ENCODE peak calls at places on chromosomes 16 and 17, in ten cellular contexts. One of them, this sample, is unnamed.

GRCh38 chr17:51803161-51803560 is 355.4 kb downstream of the CA10 start:
- DNase-seq in osteocyte: no peak
- DNase-seq in CD4-positive, alpha-beta T cell: no peak
- DNase-seq in A549: no peak
- DNase-seq in AG09309: no peak
- DNase-seq in lower leg skin: no peak
- DNase-seq in transverse colon: no peak
- DNase-seq in mucosa of descending colon: no peak
- DNase-seq in thoracic aorta: no peak
- DNase-seq in DND-41: no peak
- DNase-seq in this sample: no peak

GRCh38 chr16:29007865-29008593 is 23.2 kb downstream of the LAT start:
- DNase-seq in osteocyte: no peak
- DNase-seq in transverse colon: no peak
- DNase-seq in AG09309: no peak
- DNase-seq in thoracic aorta: no peak
- DNase-seq in mucosa of descending colon: no peak
- DNase-seq in A549: no peak
- DNase-seq in CD4-positive, alpha-beta T cell: peak
- DNase-seq in lower leg skin: no peak
- DNase-seq in DND-41: peak
- DNase-seq in this sample: no peak

GRCh38 chr16:1870365-1871082 is 1.4 kb downstream of the MEIOB start:
- DNase-seq in DND-41: no peak
- DNase-seq in A549: peak
- DNase-seq in osteocyte: no peak
- DNase-seq in AG09309: peak
- DNase-seq in thoracic aorta: no peak
- DNase-seq in transverse colon: no peak
- DNase-seq in CD4-positive, alpha-beta T cell: no peak
- DNase-seq in mucosa of descending colon: no peak
- DNase-seq in lower leg skin: no peak
- DNase-seq in this sample: no peak

GRCh38 chr17:42924891-42925290 is 24.3 kb downstream of the G6PC1 start:
- DNase-seq in A549: no peak
- DNase-seq in DND-41: no peak
- DNase-seq in osteocyte: no peak
- DNase-seq in thoracic aorta: no peak
- DNase-seq in transverse colon: no peak
- DNase-seq in lower leg skin: no peak
- DNase-seq in mucosa of descending colon: no peak
- DNase-seq in AG09309: no peak
- DNase-seq in CD4-positive, alpha-beta T cell: no peak
- DNase-seq in this sample: no peak

GRCh38 chr17:2693561-2694380 is 17.8 kb downstream of the CLUH start:
- DNase-seq in AG09309: no peak
- DNase-seq in A549: no peak
- DNase-seq in osteocyte: peak
- DNase-seq in DND-41: no peak
- DNase-seq in transverse colon: peak
- DNase-seq in thoracic aorta: no peak
- DNase-seq in mucosa of descending colon: peak
- DNase-seq in lower leg skin: peak
- DNase-seq in CD4-positive, alpha-beta T cell: no peak
- DNase-seq in this sample: peak

GRCh38 chr16:3170440-3171180 is 17.4 kb upstream of the OR1F1 start:
- DNase-seq in CD4-positive, alpha-beta T cell: no peak
- DNase-seq in thoracic aorta: no peak
- DNase-seq in A549: no peak
- DNase-seq in mucosa of descending colon: no peak
- DNase-seq in transverse colon: no peak
- DNase-seq in osteocyte: no peak
- DNase-seq in lower leg skin: no peak
- DNase-seq in DND-41: no peak
- DNase-seq in AG09309: no peak
- DNase-seq in this sample: no peak

GRCh38 chr17:79926308-79927135 is 87.3 kb upstream of the CBX4 start:
- DNase-seq in mucosa of descending colon: no peak
- DNase-seq in lower leg skin: no peak
- DNase-seq in thoracic aorta: no peak
- DNase-seq in transverse colon: no peak
- DNase-seq in osteocyte: no peak
- DNase-seq in CD4-positive, alpha-beta T cell: no peak
- DNase-seq in AG09309: no peak
- DNase-seq in DND-41: peak
- DNase-seq in A549: no peak
- DNase-seq in this sample: no peak

GRCh38 chr17:57898487-57899311 is 48.9 kb upstream of the MRPS23 start:
- DNase-seq in CD4-positive, alpha-beta T cell: no peak
- DNase-seq in osteocyte: peak
- DNase-seq in mucosa of descending colon: peak
- DNase-seq in lower leg skin: peak
- DNase-seq in thoracic aorta: no peak
- DNase-seq in transverse colon: peak
- DNase-seq in DND-41: no peak
- DNase-seq in A549: no peak
- DNase-seq in AG09309: no peak
- DNase-seq in this sample: no peak

GRCh38 chr16:70396209-70396904 is 42.5 kb downstream of the ST3GAL2 start:
- DNase-seq in AG09309: no peak
- DNase-seq in mucosa of descending colon: no peak
- DNase-seq in osteocyte: no peak
- DNase-seq in DND-41: no peak
- DNase-seq in lower leg skin: no peak
- DNase-seq in thoracic aorta: no peak
- DNase-seq in A549: peak
- DNase-seq in transverse colon: no peak
- DNase-seq in CD4-positive, alpha-beta T cell: no peak
- DNase-seq in this sample: no peak

GRCh38 chr17:51439395-51440229 is 179.3 kb downstream of the UTP18 start:
- DNase-seq in mucosa of descending colon: no peak
- DNase-seq in DND-41: no peak
- DNase-seq in AG09309: no peak
- DNase-seq in CD4-positive, alpha-beta T cell: no peak
- DNase-seq in A549: no peak
- DNase-seq in thoracic aorta: no peak
- DNase-seq in osteocyte: peak
- DNase-seq in lower leg skin: no peak
- DNase-seq in transverse colon: no peak
- DNase-seq in this sample: no peak

GRCh38 chr16:74304164-74304834 is 7.7 kb downstream of the PSMD7 start:
- DNase-seq in CD4-positive, alpha-beta T cell: no peak
- DNase-seq in AG09309: no peak
- DNase-seq in lower leg skin: no peak
- DNase-seq in A549: peak
- DNase-seq in thoracic aorta: no peak
- DNase-seq in DND-41: no peak
- DNase-seq in transverse colon: no peak
- DNase-seq in osteocyte: no peak
- DNase-seq in mucosa of descending colon: no peak
- DNase-seq in this sample: no peak
- TF ChIP-seq CTCF in CD4-positive, alpha-beta T cell: peak
- TF ChIP-seq CTCF in AG09309: peak
- TF ChIP-seq CTCF in lower leg skin: no peak
- TF ChIP-seq CTCF in A549: peak
- TF ChIP-seq CTCF in thoracic aorta: no peak
- TF ChIP-seq CTCF in DND-41: peak
- TF ChIP-seq CTCF in transverse colon: no peak
- TF ChIP-seq CTCF in osteocyte: peak
- TF ChIP-seq CTCF in mucosa of descending colon: peak
- TF ChIP-seq CTCF in this sample: peak

DNA sequence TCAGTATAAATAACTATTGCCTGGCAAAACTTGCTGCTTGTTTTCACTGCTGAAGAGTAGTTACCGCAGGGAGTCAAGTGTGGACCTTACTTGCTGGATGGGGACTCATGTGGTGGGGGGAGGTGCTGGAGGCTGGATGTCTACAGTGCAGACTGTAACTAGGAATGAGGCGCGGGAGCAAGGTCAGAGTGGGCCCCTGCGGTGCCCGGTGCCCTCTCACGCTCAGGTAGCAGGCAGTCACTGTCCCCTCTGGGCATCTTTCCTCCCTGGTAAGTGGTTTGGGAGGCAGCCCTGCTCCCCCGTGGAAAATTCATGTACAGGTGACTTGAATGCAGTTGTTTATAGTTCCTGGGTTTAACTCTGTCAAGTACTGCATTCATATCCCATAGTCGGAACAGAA is 4.6 kb downstream of the EMC8 start:
- DNase-seq in lower leg skin: no peak
- DNase-seq in CD4-positive, alpha-beta T cell: no peak
- DNase-seq in transverse colon: no peak
- DNase-seq in osteocyte: no peak
- DNase-seq in thoracic aorta: no peak
- DNase-seq in DND-41: no peak
- DNase-seq in mucosa of descending colon: no peak
- DNase-seq in AG09309: no peak
- DNase-seq in A549: no peak
- DNase-seq in this sample: no peak
- TF ChIP-seq CTCF in lower leg skin: no peak
- TF ChIP-seq CTCF in CD4-positive, alpha-beta T cell: no peak
- TF ChIP-seq CTCF in transverse colon: no peak
- TF ChIP-seq CTCF in osteocyte: no peak
- TF ChIP-seq CTCF in thoracic aorta: no peak
- TF ChIP-seq CTCF in DND-41: no peak
- TF ChIP-seq CTCF in mucosa of descending colon: no peak
- TF ChIP-seq CTCF in AG09309: no peak
- TF ChIP-seq CTCF in A549: no peak
- TF ChIP-seq CTCF in this sample: no peak

GRCh38 chr17:10059684-10060211 is 138.7 kb downstream of the GAS7 start:
- DNase-seq in osteocyte: no peak
- DNase-seq in lower leg skin: no peak
- DNase-seq in AG09309: no peak
- DNase-seq in CD4-positive, alpha-beta T cell: no peak
- DNase-seq in A549: no peak
- DNase-seq in DND-41: no peak
- DNase-seq in thoracic aorta: no peak
- DNase-seq in mucosa of descending colon: no peak
- DNase-seq in transverse colon: peak
- DNase-seq in this sample: peak

GRCh38 chr17:10063730-10064221 is 134.6 kb downstream of the GAS7 start:
- DNase-seq in lower leg skin: peak
- DNase-seq in AG09309: no peak
- DNase-seq in mucosa of descending colon: peak
- DNase-seq in A549: no peak
- DNase-seq in CD4-positive, alpha-beta T cell: no peak
- DNase-seq in osteocyte: no peak
- DNase-seq in transverse colon: peak
- DNase-seq in DND-41: no peak
- DNase-seq in thoracic aorta: no peak
- DNase-seq in this sample: no peak

GRCh38 chr17:10061131-10061581 is 137.2 kb downstream of the GAS7 start:
- DNase-seq in osteocyte: no peak
- DNase-seq in lower leg skin: peak
- DNase-seq in AG09309: peak
- DNase-seq in DND-41: no peak
- DNase-seq in transverse colon: no peak
- DNase-seq in mucosa of descending colon: no peak
- DNase-seq in thoracic aorta: no peak
- DNase-seq in CD4-positive, alpha-beta T cell: no peak
- DNase-seq in A549: no peak
- DNase-seq in this sample: no peak

GRCh38 chr17:10060526-10060925 is 137.9 kb downstream of the GAS7 start:
- DNase-seq in osteocyte: no peak
- DNase-seq in A549: no peak
- DNase-seq in transverse colon: no peak
- DNase-seq in thoracic aorta: no peak
- DNase-seq in CD4-positive, alpha-beta T cell: no peak
- DNase-seq in AG09309: no peak
- DNase-seq in lower leg skin: no peak
- DNase-seq in DND-41: no peak
- DNase-seq in mucosa of descending colon: no peak
- DNase-seq in this sample: no peak

DNA sequence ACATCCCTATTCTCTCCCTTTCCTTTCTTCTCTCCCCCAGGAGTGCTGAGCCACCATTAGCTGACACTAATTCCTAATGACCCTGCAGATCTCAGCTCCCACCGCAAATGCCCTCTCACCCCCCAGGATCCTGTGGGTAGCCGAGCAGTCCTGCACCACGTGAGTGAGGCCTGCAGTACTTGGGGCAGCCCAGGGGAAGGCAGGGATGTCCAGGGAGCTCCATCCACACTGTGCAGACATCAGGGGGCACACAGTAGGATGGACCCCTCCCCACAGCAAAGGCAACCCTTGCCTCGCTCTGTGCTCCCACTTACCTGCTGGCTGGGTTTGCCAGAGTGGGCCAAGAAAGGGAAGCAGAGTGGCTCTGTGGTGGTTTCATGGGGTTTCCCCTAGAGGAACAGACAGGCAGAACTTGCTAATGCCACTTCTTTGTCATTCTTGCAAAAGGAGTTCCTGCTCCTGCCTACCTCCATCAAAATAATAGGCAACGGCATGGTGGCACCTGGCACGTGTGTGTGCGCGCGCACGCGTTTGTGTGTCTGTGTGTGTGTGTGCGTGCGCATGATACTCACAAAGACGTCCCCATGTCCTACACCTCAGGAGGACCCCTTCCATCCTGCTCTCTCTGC is 135.5 kb downstream of the GAS7 start:
- DNase-seq in AG09309: no peak
- DNase-seq in A549: no peak
- DNase-seq in osteocyte: no peak
- DNase-seq in DND-41: no peak
- DNase-seq in mucosa of descending colon: no peak
- DNase-seq in lower leg skin: no peak
- DNase-seq in thoracic aorta: no peak
- DNase-seq in CD4-positive, alpha-beta T cell: no peak
- DNase-seq in transverse colon: no peak
- DNase-seq in this sample: peak
- TF ChIP-seq CTCF in AG09309: no peak
- TF ChIP-seq CTCF in A549: no peak
- TF ChIP-seq CTCF in osteocyte: no peak
- TF ChIP-seq CTCF in DND-41: no peak
- TF ChIP-seq CTCF in mucosa of descending colon: no peak
- TF ChIP-seq CTCF in lower leg skin: no peak
- TF ChIP-seq CTCF in thoracic aorta: no peak
- TF ChIP-seq CTCF in CD4-positive, alpha-beta T cell: no peak
- TF ChIP-seq CTCF in transverse colon: no peak
- TF ChIP-seq CTCF in this sample: no peak

DNA sequence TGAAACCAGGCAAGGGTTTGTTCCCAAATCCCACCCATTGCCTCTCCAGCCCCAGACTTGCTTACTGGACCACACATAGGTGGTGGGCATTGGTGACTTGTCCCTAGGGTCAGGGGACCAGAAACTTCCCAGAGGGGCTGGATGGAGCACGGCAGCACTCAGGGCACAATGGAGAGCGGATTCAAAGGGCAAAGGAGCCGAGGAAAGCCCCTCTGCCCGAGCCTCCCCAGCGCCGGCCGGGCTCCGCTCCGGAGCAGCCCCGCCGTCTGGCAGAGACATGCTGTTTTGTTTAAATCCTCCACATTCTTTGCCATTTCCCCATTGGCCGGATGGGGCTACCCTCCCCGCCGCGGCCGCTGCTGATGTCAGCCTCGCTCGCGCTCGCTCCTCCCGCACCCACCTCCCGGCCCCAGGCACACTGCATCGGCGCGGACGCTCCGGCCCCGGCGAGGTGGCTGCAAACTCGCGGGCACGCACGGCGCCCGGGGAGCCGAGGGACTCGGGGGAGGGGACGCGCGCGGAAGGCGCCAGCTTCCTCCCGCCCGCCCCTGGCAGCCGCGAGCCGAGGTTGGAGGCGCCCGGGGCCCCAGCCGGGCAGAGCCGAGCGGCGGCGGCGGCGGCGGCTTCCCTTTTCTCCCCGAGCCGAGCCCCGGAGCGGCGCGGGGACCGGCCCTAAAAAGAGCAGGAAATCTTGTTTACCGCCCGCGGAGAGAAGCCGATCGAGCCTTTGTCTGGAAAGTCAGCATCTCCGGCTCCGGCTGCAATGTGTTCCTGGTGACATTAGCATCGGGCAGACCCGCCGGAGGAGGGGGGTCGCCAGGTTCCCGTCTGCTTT is at the start of gene PITPNC1:
- DNase-seq in mucosa of descending colon: peak
- DNase-seq in CD4-positive, alpha-beta T cell: peak
- DNase-seq in AG09309: no peak
- DNase-seq in thoracic aorta: peak
- DNase-seq in transverse colon: peak
- DNase-seq in A549: peak
- DNase-seq in osteocyte: peak
- DNase-seq in DND-41: peak
- DNase-seq in lower leg skin: peak
- DNase-seq in this sample: peak
- TF ChIP-seq CTCF in mucosa of descending colon: no peak
- TF ChIP-seq CTCF in CD4-positive, alpha-beta T cell: no peak
- TF ChIP-seq CTCF in AG09309: no peak
- TF ChIP-seq CTCF in thoracic aorta: peak
- TF ChIP-seq CTCF in transverse colon: no peak
- TF ChIP-seq CTCF in A549: peak
- TF ChIP-seq CTCF in osteocyte: no peak
- TF ChIP-seq CTCF in DND-41: no peak
- TF ChIP-seq CTCF in lower leg skin: no peak
- TF ChIP-seq CTCF in this sample: no peak

This sample was measured in GM10248.